ENCODE peak calls at places on chromosomes 2 and 18, in six cellular contexts. I is endothelial cell of umbilical vein, O is lower lobe of right lung, Q is fibroblast of mammary gland, V is hepatocyte, D is fibroblast of lung. U is an unnamed sample.

GRCh38 chr2:57022496-57022895 is 838.7 kb downstream of the CCDC85A start:
- DNase-seq in I (no peak), O (no peak), Q (peak; percentile 6), V (no peak), D (no peak), U (no peak)

GRCh38 chr2:133287709-133288108 is 280.6 kb downstream of the NCKAP5 start:
- DNase-seq in I (peak; percentile 5), O (no peak), Q (peak; percentile 0), V (no peak), D (peak; percentile 76), U (no peak)

GRCh38 chr18:29874519-29875098 is 1167.9 kb downstream of the DSC3 start:
- DNase-seq in I (peak; percentile 30), O (no peak), Q (peak; percentile 43), V (peak; percentile 46), D (peak; percentile 30), U (no peak)

GRCh38 chr18:13407484-13407883 is 188.9 kb downstream of the LDLRAD4 start:
- DNase-seq in I (no peak), O (no peak), Q (no peak), V (no peak), D (no peak), U (no peak)

GRCh38 chr18:50696929-50697328 is 122.9 kb downstream of the MRO start:
- DNase-seq in I (no peak), O (no peak), Q (no peak), V (no peak), D (no peak), U (no peak)

GRCh38 chr2:214995409-214995808 is 143.0 kb downstream of the ABCA12 start:
- DNase-seq in I (no peak), O (no peak), Q (no peak), V (no peak), D (no peak), U (no peak)

GRCh38 chr2:201357216-201357615 is at the start of gene FLACC1:
- DNase-seq in I (peak; percentile 24), O (no peak), Q (peak; percentile 72), V (peak; percentile 69), D (peak; percentile 88), U (no peak)

GRCh38 chr2:228065686-228066085 is 115.8 kb downstream of the SPHKAP start:
- DNase-seq in I (no peak), O (no peak), Q (no peak), V (no peak), D (no peak), U (no peak)

GRCh38 chr2:98347298-98348065 is 1.2 kb downstream of the CNGA3 start:
- DNase-seq in I (no peak), O (no peak), Q (no peak), V (no peak), D (no peak), U (no peak)

GRCh38 chr2:45256173-45256866 is 247.1 kb upstream of the SIX2 start:
- DNase-seq in I (no peak), O (no peak), Q (no peak), V (no peak), D (no peak), U (no peak)

GRCh38 chr2:10911291-10912075 is at the start of gene KCNF1:
- DNase-seq in I (peak; percentile 66), O (no peak), Q (peak; percentile 56), V (peak; percentile 70), D (peak; percentile 66), U (no peak)
- TF ChIP-seq CTCF in I (peak; percentile 32), O (no peak), Q (peak; percentile 14), V (peak; percentile 43), D (peak; percentile 37), U (peak; percentile 76)

GRCh38 chr2:28392297-28393114 is at the start of gene FOSL2:
- DNase-seq in I (peak; percentile 100), O (peak; percentile 96), Q (peak; percentile 100), V (peak; percentile 98), D (peak; percentile 100), U (no peak)
- TF ChIP-seq CTCF in I (no peak), O (no peak), Q (no peak), V (peak; percentile 4), D (no peak), U (no peak)

DNA sequence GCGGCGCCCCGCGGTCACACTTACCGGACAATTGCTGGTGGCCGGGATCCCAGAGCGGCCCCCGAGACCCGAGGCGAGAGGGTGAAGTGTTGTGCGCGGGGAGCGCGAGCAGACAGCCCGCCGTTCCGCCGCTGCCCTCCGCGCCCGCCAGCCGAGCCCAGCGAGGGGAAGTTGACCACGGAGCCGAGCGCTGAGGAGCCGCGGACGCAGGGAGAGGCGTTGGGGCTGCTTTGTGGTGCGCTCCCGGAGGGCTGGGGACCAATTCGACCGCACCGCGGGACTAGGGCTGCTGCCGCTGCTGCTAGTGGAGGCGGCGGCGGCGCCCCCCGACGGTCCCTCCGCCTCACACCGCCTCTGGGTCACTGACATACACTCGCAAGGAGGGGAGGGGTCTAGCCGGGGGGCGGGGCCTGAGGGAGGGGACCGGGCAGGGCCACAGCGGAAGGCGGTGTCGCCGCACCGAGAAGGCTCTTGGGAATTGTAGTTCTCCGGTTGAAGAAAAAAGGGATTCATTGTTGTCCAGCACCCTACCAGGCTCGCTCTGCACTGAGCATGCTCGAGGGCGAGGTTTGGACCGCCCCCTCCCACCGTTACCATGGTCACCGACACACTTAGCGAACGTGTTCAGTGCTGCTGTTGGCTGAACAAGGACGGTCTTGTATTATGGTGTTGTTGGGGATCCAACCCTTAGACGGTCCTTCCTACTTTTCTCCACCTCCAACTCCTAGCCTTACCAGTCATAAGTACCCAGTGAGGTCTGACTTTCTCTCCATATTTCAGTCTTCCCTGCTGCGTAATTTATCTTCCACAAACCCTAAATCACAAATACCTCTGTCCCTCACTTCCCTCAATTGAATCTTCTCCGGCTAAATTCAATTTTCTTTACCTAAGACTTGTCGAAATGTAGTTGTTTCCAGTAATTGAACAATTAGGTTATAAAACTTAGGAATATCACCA is at the start of gene PELI1:
- DNase-seq in I (peak; percentile 99), O (peak; percentile 95), Q (peak; percentile 96), V (peak; percentile 98), D (peak; percentile 98), U (peak; percentile 95)
- TF ChIP-seq CTCF in I (peak; percentile 34), O (peak; percentile 32), Q (no peak), V (peak; percentile 34), D (peak; percentile 3), U (peak; percentile 61)

GRCh38 chr2:118077636-118078247 is 10.5 kb upstream of the INSIG2 start:
- DNase-seq in I (no peak), O (no peak), Q (no peak), V (no peak), D (peak; percentile 5), U (no peak)
- TF ChIP-seq CTCF in I (no peak), O (no peak), Q (no peak), V (no peak), D (no peak), U (no peak)

DNA sequence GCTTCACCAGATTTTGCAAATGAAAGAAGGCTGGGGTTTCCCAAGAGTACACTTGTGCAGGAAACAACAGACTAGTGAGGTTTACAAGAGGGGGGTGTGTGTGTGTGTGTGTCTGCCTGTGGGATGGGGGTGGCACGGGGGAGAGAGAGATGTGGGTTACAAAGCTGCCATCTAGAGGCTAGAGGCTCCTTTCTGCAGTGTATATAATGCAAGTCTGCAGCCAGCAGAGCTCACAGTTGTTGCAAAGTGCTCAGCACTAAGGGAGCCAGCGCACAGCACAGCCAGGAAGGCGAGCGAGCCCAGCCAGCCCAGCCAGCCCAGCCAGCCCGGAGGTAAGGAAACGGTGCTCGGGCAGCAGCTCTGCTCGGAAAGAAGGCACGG is at the start of gene ACKR3:
- DNase-seq in I (peak; percentile 95), O (peak; percentile 72), Q (peak; percentile 61), V (peak; percentile 91), D (peak; percentile 80), U (peak; percentile 86)
- TF ChIP-seq CTCF in I (peak; percentile 69), O (peak; percentile 38), Q (peak; percentile 33), V (peak; percentile 60), D (peak; percentile 53), U (peak; percentile 81)

GRCh38 chr2:112199188-112199587 is 55.7 kb downstream of the ZC3H8 start:
- DNase-seq in I (no peak), O (no peak), Q (peak; percentile 8), V (no peak), D (no peak), U (no peak)
- TF ChIP-seq CTCF in I (no peak), O (no peak), Q (no peak), V (no peak), D (no peak), U (no peak)

DNA sequence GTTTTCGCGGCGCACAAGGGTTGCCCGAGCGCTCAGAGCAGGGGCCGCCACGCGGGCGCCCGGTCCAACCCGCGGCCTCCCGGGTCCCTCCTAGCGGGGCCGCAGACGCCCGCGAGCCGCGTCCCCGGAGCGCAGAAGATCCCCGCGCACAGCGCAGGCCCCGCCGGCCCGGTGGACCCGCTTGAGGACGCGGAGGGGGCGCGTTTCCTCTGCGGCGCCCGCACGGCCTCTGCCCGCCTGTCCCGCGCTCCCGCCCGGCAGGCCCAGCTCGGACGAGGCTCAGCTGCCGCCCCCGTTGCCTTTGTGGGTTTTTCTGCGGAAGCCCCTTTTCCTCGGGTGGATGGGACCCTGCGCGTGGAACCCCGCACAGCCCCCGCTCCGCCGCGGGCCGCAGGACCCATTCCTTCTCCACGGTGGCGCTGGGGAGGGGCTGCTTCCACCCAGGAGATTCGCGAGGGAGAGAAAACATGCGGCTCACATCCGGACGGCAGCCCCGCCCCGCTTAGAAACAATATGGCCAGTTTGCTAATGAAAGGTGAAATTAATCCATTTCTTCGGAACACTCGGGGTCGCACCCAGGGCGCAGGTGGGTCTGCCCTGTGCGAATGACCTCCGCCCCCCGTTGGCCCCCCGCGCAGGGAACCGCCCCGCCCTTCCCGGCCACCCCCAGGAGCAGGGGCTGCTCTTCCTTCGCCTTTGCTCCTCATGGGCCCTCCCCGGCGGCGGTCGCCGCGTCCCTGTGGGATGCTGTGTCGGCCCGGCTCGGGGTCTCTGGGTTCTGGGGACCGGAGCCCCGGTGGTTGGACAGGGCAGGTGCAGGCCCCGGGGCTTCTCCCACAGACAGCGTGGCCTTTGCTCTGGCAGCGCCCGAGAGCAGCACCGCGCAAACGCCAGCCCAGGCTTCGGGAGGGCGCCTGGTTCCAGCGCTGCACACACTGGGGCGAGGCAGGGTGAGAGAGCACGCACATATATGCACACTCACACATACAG is 9.3 kb upstream of the KCNG2 start:
- DNase-seq in I (no peak), O (peak; percentile 43), Q (no peak), V (no peak), D (no peak), U (peak; percentile 61)
- TF ChIP-seq CTCF in I (no peak), O (no peak), Q (no peak), V (no peak), D (no peak), U (peak; percentile 34)